ENCODE peak calls at places on chromosomes 7 and 10, in four cellular contexts. One of them, this sample, is unnamed.

GRCh38 chr7:97844036-97844435 is 28.2 kb downstream of the ASNS start:
- DNase-seq in GM12878: no peak
- DNase-seq in stomach: no peak
- DNase-seq in ovary: no peak
- DNase-seq in this sample: no peak

GRCh38 chr10:75744242-75744641 is 312.8 kb downstream of the LRMDA start:
- DNase-seq in GM12878: no peak
- DNase-seq in stomach: no peak
- DNase-seq in ovary: no peak
- DNase-seq in this sample: no peak

GRCh38 chr7:23335621-23336020 is 36.5 kb downstream of the MALSU1 start:
- DNase-seq in GM12878: no peak
- DNase-seq in stomach: no peak
- DNase-seq in ovary: no peak
- DNase-seq in this sample: no peak

GRCh38 chr7:95817846-95818245 is 45.5 kb downstream of the DYNC1I1 start:
- DNase-seq in GM12878: no peak
- DNase-seq in stomach: no peak
- DNase-seq in ovary: no peak
- DNase-seq in this sample: no peak

GRCh38 chr7:42479452-42480303 is 242.7 kb upstream of the GLI3 start:
- DNase-seq in GM12878: no peak
- DNase-seq in stomach: no peak
- DNase-seq in ovary: no peak
- DNase-seq in this sample: no peak

GRCh38 chr7:92836489-92837213 is at the start of gene CDK6:
- DNase-seq in GM12878: no peak
- DNase-seq in stomach: peak; percentile 71
- DNase-seq in ovary: peak; percentile 73
- DNase-seq in this sample: peak; percentile 79

GRCh38 chr7:84302949-84303348 is 108.4 kb upstream of the SEMA3A start:
- DNase-seq in GM12878: no peak
- DNase-seq in stomach: no peak
- DNase-seq in ovary: no peak
- DNase-seq in this sample: no peak

GRCh38 chr7:75723444-75723843 is 15.3 kb downstream of the HIP1 start:
- DNase-seq in GM12878: no peak
- DNase-seq in stomach: no peak
- DNase-seq in ovary: no peak
- DNase-seq in this sample: no peak

GRCh38 chr7:27868117-27868516 is 128.2 kb downstream of the TAX1BP1 start:
- DNase-seq in GM12878: no peak
- DNase-seq in stomach: no peak
- DNase-seq in ovary: no peak
- DNase-seq in this sample: no peak

GRCh38 chr10:27485368-27485767 is 18.7 kb upstream of the RAB18 start:
- DNase-seq in GM12878: no peak
- DNase-seq in stomach: no peak
- DNase-seq in ovary: no peak
- DNase-seq in this sample: no peak

GRCh38 chr7:20417260-20417659 is 86.6 kb downstream of the ITGB8 start:
- DNase-seq in GM12878: no peak
- DNase-seq in stomach: no peak
- DNase-seq in ovary: no peak
- DNase-seq in this sample: peak; percentile 21

GRCh38 chr7:131164025-131164899 is 163.4 kb upstream of the MKLN1 start:
- DNase-seq in GM12878: no peak
- DNase-seq in stomach: no peak
- DNase-seq in ovary: no peak
- DNase-seq in this sample: no peak

GRCh38 chr10:78925800-78926319 is 142.9 kb upstream of the ZMIZ1 start:
- DNase-seq in GM12878: no peak
- DNase-seq in stomach: no peak
- DNase-seq in ovary: no peak
- DNase-seq in this sample: no peak

GRCh38 chr7:81769891-81770818 is at the start of gene HGF:
- DNase-seq in GM12878: no peak
- DNase-seq in stomach: peak; percentile 37
- DNase-seq in ovary: peak; percentile 60
- DNase-seq in this sample: peak; percentile 18

GRCh38 chr7:1357601-1358271 is 101.5 kb downstream of the MICALL2 start:
- DNase-seq in GM12878: no peak
- DNase-seq in stomach: no peak
- DNase-seq in ovary: no peak
- DNase-seq in this sample: no peak

GRCh38 chr7:37853468-37853867 is 5.1 kb downstream of the NME8 start:
- DNase-seq in GM12878: no peak
- DNase-seq in stomach: no peak
- DNase-seq in ovary: no peak
- DNase-seq in this sample: no peak

GRCh38 chr7:23418046-23418445 is 52.2 kb downstream of the IGF2BP3 start:
- DNase-seq in GM12878: no peak
- DNase-seq in stomach: no peak
- DNase-seq in ovary: no peak
- DNase-seq in this sample: no peak

GRCh38 chr10:8586504-8586903 is 532.0 kb downstream of the GATA3 start:
- DNase-seq in GM12878: no peak
- DNase-seq in stomach: no peak
- DNase-seq in ovary: no peak
- DNase-seq in this sample: no peak

GRCh38 chr7:50718876-50719275 is 63.8 kb downstream of the GRB10 start:
- DNase-seq in GM12878: no peak
- DNase-seq in stomach: no peak
- DNase-seq in ovary: no peak
- DNase-seq in this sample: no peak

GRCh38 chr10:91409069-91409868 is 875 bp upstream of the HECTD2 start:
- DNase-seq in GM12878: no peak
- DNase-seq in stomach: peak; percentile 70
- DNase-seq in ovary: peak; percentile 85
- DNase-seq in this sample: peak; percentile 77

GRCh38 chr7:31056775-31057346 is 4.8 kb downstream of the ADCYAP1R1 start:
- DNase-seq in GM12878: no peak
- DNase-seq in stomach: no peak
- DNase-seq in ovary: no peak
- DNase-seq in this sample: no peak

GRCh38 chr10:47366731-47367460 is 17.2 kb downstream of the ZNF488 start:
- DNase-seq in GM12878: no peak
- DNase-seq in stomach: peak; percentile 11
- DNase-seq in ovary: no peak
- DNase-seq in this sample: no peak

GRCh38 chr7:95788288-95788687 is 15.9 kb downstream of the DYNC1I1 start:
- DNase-seq in GM12878: no peak
- DNase-seq in stomach: no peak
- DNase-seq in ovary: no peak
- DNase-seq in this sample: no peak

GRCh38 chr10:118698421-118698820 is 56.3 kb downstream of the CACUL1 start:
- DNase-seq in GM12878: peak; percentile 80
- DNase-seq in stomach: peak; percentile 36
- DNase-seq in ovary: no peak
- DNase-seq in this sample: peak; percentile 13

GRCh38 chr10:104527013-104527412 is 114.1 kb upstream of the SORCS3 start:
- DNase-seq in GM12878: no peak
- DNase-seq in stomach: no peak
- DNase-seq in ovary: no peak
- DNase-seq in this sample: no peak

GRCh38 chr10:49361735-49362568 is 33.9 kb downstream of the DRGX start:
- DNase-seq in GM12878: no peak
- DNase-seq in stomach: no peak
- DNase-seq in ovary: no peak
- DNase-seq in this sample: no peak

GRCh38 chr10:186911-187310 is 51.7 kb downstream of the ZMYND11 start:
- DNase-seq in GM12878: no peak
- DNase-seq in stomach: no peak
- DNase-seq in ovary: no peak
- DNase-seq in this sample: no peak

DNA sequence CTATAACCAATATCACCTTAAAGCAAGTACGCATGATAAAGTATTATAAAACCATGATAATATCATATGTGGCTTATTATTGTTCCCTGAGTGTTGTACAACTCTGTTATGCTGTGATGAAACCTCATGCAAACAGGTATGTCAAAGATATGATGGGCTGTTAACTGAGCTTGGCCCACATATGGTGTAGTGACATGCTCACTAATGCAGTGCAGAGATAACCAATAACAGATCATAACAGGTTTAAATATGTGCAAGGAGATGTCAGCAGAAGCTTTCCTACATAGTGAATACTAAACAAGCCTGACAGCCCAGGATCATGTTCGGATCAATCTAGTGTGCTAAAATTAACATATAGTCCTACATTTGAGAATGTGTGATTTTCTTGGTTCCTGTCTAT is 9.6 kb downstream of the CFTR start:
- DNase-seq in GM12878: no peak
- DNase-seq in stomach: no peak
- DNase-seq in ovary: no peak
- DNase-seq in this sample: no peak
- TF ChIP-seq EP300 in GM12878: no peak
- TF ChIP-seq EP300 in stomach: no peak
- TF ChIP-seq EP300 in ovary: no peak
- TF ChIP-seq EP300 in this sample: no peak

GRCh38 chr7:6262206-6262605 is 10.2 kb downstream of the CYTH3 start:
- DNase-seq in GM12878: no peak
- DNase-seq in stomach: no peak
- DNase-seq in ovary: no peak
- DNase-seq in this sample: no peak
- H3K4me1 ChIP-seq in GM12878: peaks cover 16% of the 10 kb centered on the region
- H3K4me1 ChIP-seq in stomach: peaks cover 80% of the 10 kb centered on the region
- H3K4me1 ChIP-seq in ovary: peaks cover 15% of the 10 kb centered on the region
- H3K4me1 ChIP-seq in this sample: peaks cover 6% of the 10 kb centered on the region

GRCh38 chr10:10544890-10545289 is 472.8 kb upstream of the CELF2 start:
- DNase-seq in GM12878: no peak
- DNase-seq in stomach: no peak
- DNase-seq in ovary: no peak
- DNase-seq in this sample: no peak

GRCh38 chr10:10545771-10546170 is 471.9 kb upstream of the CELF2 start:
- DNase-seq in GM12878: no peak
- DNase-seq in stomach: no peak
- DNase-seq in ovary: no peak
- DNase-seq in this sample: no peak

GRCh38 chr10:10540383-10540782 is 477.3 kb upstream of the CELF2 start:
- DNase-seq in GM12878: no peak
- DNase-seq in stomach: no peak
- DNase-seq in ovary: no peak
- DNase-seq in this sample: no peak

DNA sequence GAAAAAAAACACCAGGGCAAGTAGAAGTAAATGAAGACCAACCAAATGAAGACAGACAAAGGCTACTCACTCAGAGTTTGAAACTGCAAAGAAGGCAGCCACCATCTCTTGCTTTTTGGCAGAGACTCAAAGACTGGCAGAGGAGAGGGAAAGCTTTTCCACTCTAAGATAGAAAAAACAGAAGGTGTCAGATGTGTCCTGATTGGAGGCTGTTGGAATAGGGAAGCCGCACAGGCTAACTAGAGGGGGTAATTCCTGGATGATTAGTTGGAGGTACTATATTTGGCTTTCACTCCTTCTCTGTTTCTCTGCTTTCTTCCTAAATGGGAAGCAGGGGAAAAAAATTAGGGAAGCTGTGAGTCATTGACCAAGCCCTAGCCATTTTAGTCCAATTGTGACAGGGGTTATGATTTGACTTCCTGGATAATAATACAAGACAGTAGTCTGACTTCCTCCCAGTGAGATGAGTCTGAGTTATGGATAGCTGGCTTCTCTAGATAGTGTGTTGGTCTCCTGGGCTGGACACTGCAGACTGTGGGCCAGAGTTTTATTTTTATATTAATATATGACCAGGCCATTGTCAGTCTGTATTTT is 475.2 kb upstream of the CELF2 start:
- DNase-seq in GM12878: no peak
- DNase-seq in stomach: no peak
- DNase-seq in ovary: no peak
- DNase-seq in this sample: no peak
- H3K27ac ChIP-seq in GM12878: no peak overlapping the region
- H3K27ac ChIP-seq in stomach: no peak overlapping the region
- H3K27ac ChIP-seq in ovary: no peak overlapping the region
- H3K27ac ChIP-seq in this sample: no peak overlapping the region

GRCh38 chr10:32489935-32490334 is 44.0 kb downstream of the CCDC7 start:
- DNase-seq in GM12878: no peak
- DNase-seq in stomach: no peak
- DNase-seq in ovary: no peak
- DNase-seq in this sample: no peak
- TF ChIP-seq EP300 in GM12878: no peak
- TF ChIP-seq EP300 in stomach: no peak
- TF ChIP-seq EP300 in ovary: no peak
- TF ChIP-seq EP300 in this sample: no peak

GRCh38 chr10:62047960-62048383 is 146.5 kb downstream of the ARID5B start:
- DNase-seq in GM12878: no peak
- DNase-seq in stomach: no peak
- DNase-seq in ovary: no peak
- DNase-seq in this sample: peak; percentile 44
- H3K4me1 ChIP-seq in GM12878: peaks cover 64% of the 10 kb centered on the region
- H3K4me1 ChIP-seq in stomach: peaks cover 85% of the 10 kb centered on the region
- H3K4me1 ChIP-seq in ovary: peaks cover 19% of the 10 kb centered on the region
- H3K4me1 ChIP-seq in this sample: peaks cover 53% of the 10 kb centered on the region

DNA sequence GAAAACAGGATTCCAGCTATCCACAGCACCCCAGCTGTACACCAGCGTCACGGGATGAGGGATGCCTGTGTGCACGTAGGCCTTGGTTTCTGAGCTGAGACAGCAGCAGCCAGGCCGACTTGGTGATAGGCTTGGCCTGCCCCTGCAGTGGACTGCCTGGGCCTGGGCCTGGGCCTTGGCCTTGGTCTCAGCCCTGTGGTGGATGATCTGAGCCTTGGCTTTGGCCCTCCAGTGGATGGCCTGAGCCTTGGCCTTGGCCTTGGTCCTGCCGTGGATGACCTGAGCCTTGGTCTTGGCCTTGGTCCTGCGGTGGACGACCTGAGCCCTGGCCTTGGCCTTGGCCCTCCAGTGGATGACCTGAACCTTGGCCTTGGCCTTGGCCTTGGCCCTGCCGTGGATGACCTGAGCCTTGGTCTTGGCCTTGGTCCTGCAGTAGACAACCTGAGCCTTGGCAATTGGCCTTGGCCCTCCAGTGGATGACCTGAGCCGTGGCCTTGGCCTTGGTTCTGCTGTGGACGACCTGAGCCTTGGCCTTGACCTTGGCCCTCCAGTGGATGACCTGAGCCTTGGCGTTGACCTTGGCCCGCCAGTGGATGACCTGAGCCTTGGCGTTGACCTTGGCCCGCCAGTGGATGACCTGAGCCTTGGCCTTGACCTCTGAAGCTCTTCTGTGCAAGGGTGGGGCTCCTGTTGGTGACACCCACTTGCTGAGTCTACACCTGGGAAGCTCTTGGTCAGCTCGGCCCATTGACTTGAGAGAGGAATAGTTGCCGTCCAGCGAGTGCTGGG is 93.8 kb downstream of the CUX1 start:
- DNase-seq in GM12878: no peak
- DNase-seq in stomach: no peak
- DNase-seq in ovary: peak; percentile 88
- DNase-seq in this sample: no peak
- H3K27ac ChIP-seq in GM12878: no peak overlapping the region
- H3K27ac ChIP-seq in stomach: no peak overlapping the region
- H3K27ac ChIP-seq in ovary: peak overlapping the region; percentile 69
- H3K27ac ChIP-seq in this sample: peak overlapping the region; percentile 77

GRCh38 chr10:5079836-5080235 is 14.4 kb upstream of the AKR1C3 start:
- DNase-seq in GM12878: no peak
- DNase-seq in stomach: no peak
- DNase-seq in ovary: no peak
- DNase-seq in this sample: no peak
- TF ChIP-seq EP300 in GM12878: no peak
- TF ChIP-seq EP300 in stomach: no peak
- TF ChIP-seq EP300 in ovary: no peak
- TF ChIP-seq EP300 in this sample: no peak

GRCh38 chr7:101169110-101169837 is 3.9 kb upstream of the VGF start:
- DNase-seq in GM12878: no peak
- DNase-seq in stomach: no peak
- DNase-seq in ovary: no peak
- DNase-seq in this sample: no peak
- H3K4me1 ChIP-seq in GM12878: peaks cover 11% of the 10 kb centered on the region
- H3K4me1 ChIP-seq in stomach: peaks cover 75% of the 10 kb centered on the region
- H3K4me1 ChIP-seq in ovary: peaks cover 12% of the 10 kb centered on the region
- H3K4me1 ChIP-seq in this sample: peaks cover 21% of the 10 kb centered on the region

This sample was measured in transverse colon.